ENCODE peak calls at places on chromosomes 12 and 14, in eight cellular contexts. One of them, this sample, is unnamed.

GRCh38 chr12:18799561-18799960 is 61.6 kb downstream of the CAPZA3 start:
- DNase-seq in MCF 10A: no peak
- DNase-seq in HT1080: no peak
- DNase-seq in stomach: no peak
- DNase-seq in activated CD8-positive, alpha-beta memory T cell treated with anti-CD3 and anti-CD28 coated beads, Interleukin-2, amount 50 U/mL, for 48 hours: no peak
- DNase-seq in hepatic stellate cell: peak; percentile 27
- DNase-seq in naive thymus-derived CD4-positive, alpha-beta T cell: no peak
- DNase-seq in omental fat pad: no peak
- DNase-seq in this sample: no peak

GRCh38 chr12:113439606-113440030 is 17.4 kb downstream of the SDSL start:
- DNase-seq in stomach: peak; percentile 39
- DNase-seq in HT1080: peak; percentile 37
- DNase-seq in omental fat pad: no peak
- DNase-seq in naive thymus-derived CD4-positive, alpha-beta T cell: no peak
- DNase-seq in hepatic stellate cell: peak; percentile 44
- DNase-seq in MCF 10A: peak; percentile 54
- DNase-seq in activated CD8-positive, alpha-beta memory T cell treated with anti-CD3 and anti-CD28 coated beads, Interleukin-2, amount 50 U/mL, for 48 hours: no peak
- DNase-seq in this sample: peak; percentile 28

GRCh38 chr14:96745500-96746051 is 51.6 kb upstream of the VRK1 start:
- DNase-seq in MCF 10A: no peak
- DNase-seq in naive thymus-derived CD4-positive, alpha-beta T cell: no peak
- DNase-seq in omental fat pad: no peak
- DNase-seq in HT1080: peak; percentile 28
- DNase-seq in stomach: no peak
- DNase-seq in activated CD8-positive, alpha-beta memory T cell treated with anti-CD3 and anti-CD28 coated beads, Interleukin-2, amount 50 U/mL, for 48 hours: peak; percentile 23
- DNase-seq in hepatic stellate cell: no peak
- DNase-seq in this sample: peak; percentile 4

GRCh38 chr14:92683041-92683440 is 65.4 kb downstream of the LGMN start:
- DNase-seq in naive thymus-derived CD4-positive, alpha-beta T cell: no peak
- DNase-seq in stomach: no peak
- DNase-seq in MCF 10A: no peak
- DNase-seq in hepatic stellate cell: no peak
- DNase-seq in HT1080: no peak
- DNase-seq in activated CD8-positive, alpha-beta memory T cell treated with anti-CD3 and anti-CD28 coated beads, Interleukin-2, amount 50 U/mL, for 48 hours: no peak
- DNase-seq in omental fat pad: no peak
- DNase-seq in this sample: no peak

GRCh38 chr12:129629901-129630300 is 273.9 kb downstream of the TMEM132D start:
- DNase-seq in activated CD8-positive, alpha-beta memory T cell treated with anti-CD3 and anti-CD28 coated beads, Interleukin-2, amount 50 U/mL, for 48 hours: no peak
- DNase-seq in omental fat pad: no peak
- DNase-seq in MCF 10A: no peak
- DNase-seq in naive thymus-derived CD4-positive, alpha-beta T cell: no peak
- DNase-seq in hepatic stellate cell: no peak
- DNase-seq in HT1080: no peak
- DNase-seq in stomach: no peak
- DNase-seq in this sample: no peak

GRCh38 chr12:42568952-42569916 is 20.3 kb downstream of the PRICKLE1 start:
- DNase-seq in omental fat pad: no peak
- DNase-seq in naive thymus-derived CD4-positive, alpha-beta T cell: no peak
- DNase-seq in HT1080: peak; percentile 60
- DNase-seq in hepatic stellate cell: peak; percentile 10
- DNase-seq in activated CD8-positive, alpha-beta memory T cell treated with anti-CD3 and anti-CD28 coated beads, Interleukin-2, amount 50 U/mL, for 48 hours: no peak
- DNase-seq in MCF 10A: peak; percentile 58
- DNase-seq in stomach: no peak
- DNase-seq in this sample: peak; percentile 71

GRCh38 chr14:65238456-65238855 is 136.1 kb upstream of the MAX start:
- DNase-seq in naive thymus-derived CD4-positive, alpha-beta T cell: no peak
- DNase-seq in hepatic stellate cell: no peak
- DNase-seq in MCF 10A: peak; percentile 86
- DNase-seq in omental fat pad: no peak
- DNase-seq in HT1080: peak; percentile 94
- DNase-seq in activated CD8-positive, alpha-beta memory T cell treated with anti-CD3 and anti-CD28 coated beads, Interleukin-2, amount 50 U/mL, for 48 hours: no peak
- DNase-seq in stomach: no peak
- DNase-seq in this sample: peak; percentile 79

GRCh38 chr12:106840217-106840616 is 65.7 kb downstream of the RIC8B start:
- DNase-seq in hepatic stellate cell: peak; percentile 36
- DNase-seq in activated CD8-positive, alpha-beta memory T cell treated with anti-CD3 and anti-CD28 coated beads, Interleukin-2, amount 50 U/mL, for 48 hours: no peak
- DNase-seq in MCF 10A: no peak
- DNase-seq in naive thymus-derived CD4-positive, alpha-beta T cell: no peak
- DNase-seq in HT1080: peak; percentile 58
- DNase-seq in stomach: no peak
- DNase-seq in omental fat pad: no peak
- DNase-seq in this sample: no peak

GRCh38 chr12:120091371-120092090 is 25.0 kb downstream of the RAB35 start:
- DNase-seq in omental fat pad: no peak
- DNase-seq in MCF 10A: no peak
- DNase-seq in hepatic stellate cell: no peak
- DNase-seq in activated CD8-positive, alpha-beta memory T cell treated with anti-CD3 and anti-CD28 coated beads, Interleukin-2, amount 50 U/mL, for 48 hours: no peak
- DNase-seq in stomach: no peak
- DNase-seq in naive thymus-derived CD4-positive, alpha-beta T cell: no peak
- DNase-seq in HT1080: no peak
- DNase-seq in this sample: no peak

GRCh38 chr14:89056394-89056793 is 231.9 kb downstream of the TTC8 start:
- DNase-seq in MCF 10A: no peak
- DNase-seq in hepatic stellate cell: no peak
- DNase-seq in HT1080: no peak
- DNase-seq in stomach: no peak
- DNase-seq in naive thymus-derived CD4-positive, alpha-beta T cell: no peak
- DNase-seq in omental fat pad: no peak
- DNase-seq in activated CD8-positive, alpha-beta memory T cell treated with anti-CD3 and anti-CD28 coated beads, Interleukin-2, amount 50 U/mL, for 48 hours: no peak
- DNase-seq in this sample: no peak

GRCh38 chr12:108939594-108939993 is 59.7 kb downstream of the DAO start:
- DNase-seq in omental fat pad: no peak
- DNase-seq in activated CD8-positive, alpha-beta memory T cell treated with anti-CD3 and anti-CD28 coated beads, Interleukin-2, amount 50 U/mL, for 48 hours: no peak
- DNase-seq in stomach: no peak
- DNase-seq in hepatic stellate cell: no peak
- DNase-seq in HT1080: no peak
- DNase-seq in naive thymus-derived CD4-positive, alpha-beta T cell: no peak
- DNase-seq in MCF 10A: peak; percentile 24
- DNase-seq in this sample: peak; percentile 63

GRCh38 chr14:62629070-62629580 is 416.1 kb downstream of the KCNH5 start:
- DNase-seq in omental fat pad: no peak
- DNase-seq in stomach: no peak
- DNase-seq in naive thymus-derived CD4-positive, alpha-beta T cell: no peak
- DNase-seq in HT1080: no peak
- DNase-seq in MCF 10A: no peak
- DNase-seq in activated CD8-positive, alpha-beta memory T cell treated with anti-CD3 and anti-CD28 coated beads, Interleukin-2, amount 50 U/mL, for 48 hours: no peak
- DNase-seq in hepatic stellate cell: no peak
- DNase-seq in this sample: no peak

GRCh38 chr12:57611116-57611809 is at the start of gene ARHGEF25:
- DNase-seq in naive thymus-derived CD4-positive, alpha-beta T cell: peak; percentile 36
- DNase-seq in MCF 10A: no peak
- DNase-seq in hepatic stellate cell: peak; percentile 90
- DNase-seq in stomach: peak; percentile 53
- DNase-seq in activated CD8-positive, alpha-beta memory T cell treated with anti-CD3 and anti-CD28 coated beads, Interleukin-2, amount 50 U/mL, for 48 hours: peak; percentile 79
- DNase-seq in HT1080: no peak
- DNase-seq in omental fat pad: no peak
- DNase-seq in this sample: no peak

GRCh38 chr12:68521848-68522502 is 88.7 kb upstream of the RAP1B start:
- DNase-seq in omental fat pad: no peak
- DNase-seq in hepatic stellate cell: no peak
- DNase-seq in MCF 10A: no peak
- DNase-seq in HT1080: no peak
- DNase-seq in stomach: no peak
- DNase-seq in activated CD8-positive, alpha-beta memory T cell treated with anti-CD3 and anti-CD28 coated beads, Interleukin-2, amount 50 U/mL, for 48 hours: no peak
- DNase-seq in naive thymus-derived CD4-positive, alpha-beta T cell: no peak
- DNase-seq in this sample: no peak

GRCh38 chr14:22112004-22112403 is 438.4 kb upstream of the OR4E1 start:
- DNase-seq in omental fat pad: no peak
- DNase-seq in activated CD8-positive, alpha-beta memory T cell treated with anti-CD3 and anti-CD28 coated beads, Interleukin-2, amount 50 U/mL, for 48 hours: peak; percentile 65
- DNase-seq in MCF 10A: peak; percentile 46
- DNase-seq in naive thymus-derived CD4-positive, alpha-beta T cell: peak; percentile 28
- DNase-seq in hepatic stellate cell: no peak
- DNase-seq in HT1080: no peak
- DNase-seq in stomach: no peak
- DNase-seq in this sample: peak; percentile 21

GRCh38 chr12:5267603-5268423 is 164.1 kb upstream of the NTF3 start:
- DNase-seq in activated CD8-positive, alpha-beta memory T cell treated with anti-CD3 and anti-CD28 coated beads, Interleukin-2, amount 50 U/mL, for 48 hours: no peak
- DNase-seq in HT1080: no peak
- DNase-seq in MCF 10A: no peak
- DNase-seq in omental fat pad: no peak
- DNase-seq in hepatic stellate cell: no peak
- DNase-seq in naive thymus-derived CD4-positive, alpha-beta T cell: no peak
- DNase-seq in stomach: no peak
- DNase-seq in this sample: no peak

GRCh38 chr14:34364201-34364600 is 97.8 kb downstream of the SPTSSA start:
- DNase-seq in stomach: no peak
- DNase-seq in activated CD8-positive, alpha-beta memory T cell treated with anti-CD3 and anti-CD28 coated beads, Interleukin-2, amount 50 U/mL, for 48 hours: no peak
- DNase-seq in MCF 10A: peak; percentile 58
- DNase-seq in naive thymus-derived CD4-positive, alpha-beta T cell: no peak
- DNase-seq in omental fat pad: no peak
- DNase-seq in hepatic stellate cell: no peak
- DNase-seq in HT1080: peak; percentile 71
- DNase-seq in this sample: peak; percentile 61

GRCh38 chr14:29536886-29537511 is 390.6 kb downstream of the PRKD1 start:
- DNase-seq in hepatic stellate cell: no peak
- DNase-seq in activated CD8-positive, alpha-beta memory T cell treated with anti-CD3 and anti-CD28 coated beads, Interleukin-2, amount 50 U/mL, for 48 hours: no peak
- DNase-seq in HT1080: peak; percentile 4
- DNase-seq in stomach: no peak
- DNase-seq in naive thymus-derived CD4-positive, alpha-beta T cell: no peak
- DNase-seq in omental fat pad: no peak
- DNase-seq in MCF 10A: peak; percentile 26
- DNase-seq in this sample: peak; percentile 33

GRCh38 chr14:36976571-36977023 is 195.8 kb downstream of the SLC25A21 start:
- DNase-seq in stomach: peak; percentile 30
- DNase-seq in MCF 10A: peak; percentile 80
- DNase-seq in HT1080: peak; percentile 36
- DNase-seq in activated CD8-positive, alpha-beta memory T cell treated with anti-CD3 and anti-CD28 coated beads, Interleukin-2, amount 50 U/mL, for 48 hours: no peak
- DNase-seq in omental fat pad: no peak
- DNase-seq in hepatic stellate cell: no peak
- DNase-seq in naive thymus-derived CD4-positive, alpha-beta T cell: no peak
- DNase-seq in this sample: peak; percentile 88

GRCh38 chr12:23303821-23304220 is 645.6 kb downstream of the SOX5 start:
- DNase-seq in stomach: no peak
- DNase-seq in HT1080: no peak
- DNase-seq in omental fat pad: no peak
- DNase-seq in MCF 10A: no peak
- DNase-seq in activated CD8-positive, alpha-beta memory T cell treated with anti-CD3 and anti-CD28 coated beads, Interleukin-2, amount 50 U/mL, for 48 hours: no peak
- DNase-seq in hepatic stellate cell: no peak
- DNase-seq in naive thymus-derived CD4-positive, alpha-beta T cell: no peak
- DNase-seq in this sample: no peak

GRCh38 chr14:46734287-46734686 is 82.7 kb upstream of the RPL10L start:
- DNase-seq in omental fat pad: no peak
- DNase-seq in hepatic stellate cell: no peak
- DNase-seq in HT1080: no peak
- DNase-seq in stomach: no peak
- DNase-seq in MCF 10A: no peak
- DNase-seq in activated CD8-positive, alpha-beta memory T cell treated with anti-CD3 and anti-CD28 coated beads, Interleukin-2, amount 50 U/mL, for 48 hours: no peak
- DNase-seq in naive thymus-derived CD4-positive, alpha-beta T cell: no peak
- DNase-seq in this sample: no peak

This sample was measured in bronchial epithelial cell.